ENCODE peak calls at places on chromosomes 4 and X, in seven cellular contexts. J, U, F, R, D, G and Q are unnamed samples.

GRCh38 chr4:118955515-118955914 is 66.9 kb downstream of the SYNPO2 start:
- DNase-seq in F (no peak), D (no peak), G (no peak), R (no peak), J (no peak), U (no peak), Q (no peak)

GRCh38 chr4:92265066-92265465 is 38.7 kb upstream of the GRID2 start:
- DNase-seq in R (no peak), U (no peak), J (peak; percentile 11), F (no peak), G (no peak), D (no peak), Q (no peak)

GRCh38 chr4:125283702-125284279 is 31.0 kb upstream of the FAT4 start:
- DNase-seq in U (peak; percentile 27), R (no peak), F (peak; percentile 51), J (peak; percentile 42), G (peak; percentile 45), D (no peak), Q (no peak)

GRCh38 chr4:76570141-76570989 is 135.3 kb downstream of the SHROOM3 start:
- DNase-seq in J (peak; percentile 77), G (peak; percentile 55), D (no peak), R (no peak), U (peak; percentile 57), F (peak; percentile 89), Q (no peak)

GRCh38 chr4:124183926-124184325 is 528.6 kb downstream of the ANKRD50 start:
- DNase-seq in F (peak; percentile 41), D (no peak), J (no peak), G (no peak), R (no peak), U (no peak), Q (no peak)

GRCh38 chrX:123731258-123731986 is 1.4 kb downstream of the THOC2 start:
- DNase-seq in D (no peak), R (no peak), U (peak; percentile 33), F (peak; percentile 15), J (peak; percentile 42), G (no peak), Q (no peak)

GRCh38 chr4:153747406-153747805 is 12.4 kb downstream of the RNF175 start:
- DNase-seq in J (no peak), U (no peak), R (no peak), G (no peak), F (no peak), D (no peak), Q (no peak)

GRCh38 chr4:15001825-15002658 is at the start of gene CPEB2:
- DNase-seq in U (peak; percentile 94), D (peak; percentile 93), J (peak; percentile 97), R (peak; percentile 85), G (peak; percentile 94), F (peak; percentile 97), Q (peak; percentile 92)

GRCh38 chrX:63686878-63687714 is 97.9 kb downstream of the ARHGEF9 start:
- DNase-seq in R (peak; percentile 43), U (peak; percentile 66), J (peak; percentile 57), D (peak; percentile 21), G (peak; percentile 71), F (peak; percentile 45), Q (peak; percentile 26)

GRCh38 chr4:101954975-101955678 is 164.6 kb downstream of the BANK1 start:
- DNase-seq in D (no peak), F (no peak), R (no peak), J (no peak), G (no peak), U (no peak), Q (no peak)

GRCh38 chr4:17636341-17636695 is 21.9 kb downstream of the MED28 start:
- DNase-seq in G (no peak), R (no peak), J (no peak), D (no peak), U (no peak), F (no peak), Q (no peak)

GRCh38 chr4:84254537-84254936 is 244.6 kb downstream of the NKX6-1 start:
- DNase-seq in J (no peak), U (no peak), D (no peak), G (no peak), R (no peak), F (no peak), Q (no peak)

GRCh38 chr4:10183462-10183861 is 66.9 kb upstream of the WDR1 start:
- DNase-seq in J (no peak), U (no peak), D (no peak), G (no peak), R (no peak), F (no peak), Q (no peak)

GRCh38 chr4:21882050-21882839 is 66.3 kb downstream of the KCNIP4 start:
- DNase-seq in R (no peak), F (peak; percentile 48), D (no peak), U (no peak), G (no peak), J (peak; percentile 22), Q (no peak)

GRCh38 chr4:128322986-128323385 is 35.4 kb upstream of the PGRMC2 start:
- DNase-seq in J (peak; percentile 53), R (no peak), U (peak; percentile 96), G (peak; percentile 94), D (no peak), F (peak; percentile 89), Q (no peak)

GRCh38 chrX:72498782-72499181 is 73.9 kb downstream of the HDAC8 start:
- DNase-seq in D (no peak), J (no peak), F (no peak), G (no peak), R (no peak), U (peak; percentile 76), Q (no peak)

GRCh38 chr4:52588771-52589591 is 70.1 kb downstream of the USP46 start:
- DNase-seq in J (peak; percentile 100), R (no peak), F (peak; percentile 97), G (no peak), D (no peak), U (peak; percentile 62), Q (no peak)

GRCh38 chrX:72307646-72308051 is 1.9 kb upstream of the CITED1 start:
- DNase-seq in G (no peak), J (no peak), R (no peak), F (no peak), D (no peak), U (peak; percentile 2), Q (no peak)

GRCh38 chrX:117636826-117637225 is 479.8 kb downstream of the KLHL13 start:
- DNase-seq in D (no peak), G (no peak), R (no peak), F (no peak), U (no peak), J (no peak), Q (no peak)

GRCh38 chr4:23946307-23946706 is 56.5 kb upstream of the PPARGC1A start:
- DNase-seq in J (no peak), U (no peak), R (no peak), F (no peak), D (no peak), G (no peak), Q (no peak)

GRCh38 chr4:140856692-140857091 is 100.5 kb upstream of the TBC1D9 start:
- DNase-seq in R (no peak), G (no peak), D (no peak), J (peak; percentile 36), F (peak; percentile 22), U (peak; percentile 92), Q (peak; percentile 60)

GRCh38 chr4:54228563-54229501 is at the start of gene PDGFRA:
- DNase-seq in G (no peak), F (peak; percentile 94), D (peak; percentile 23), R (peak; percentile 52), J (peak; percentile 96), U (peak; percentile 47), Q (peak; percentile 33)

GRCh38 chr4:10200869-10201268 is 84.3 kb upstream of the WDR1 start:
- DNase-seq in J (no peak), G (no peak), R (no peak), U (no peak), D (no peak), F (no peak), Q (no peak)

GRCh38 chr4:135344492-135344891 is 1142.9 kb upstream of the PABPC4L start:
- DNase-seq in J (no peak), R (no peak), D (no peak), F (no peak), U (no peak), G (no peak), Q (no peak)
- H3K23ac ChIP-seq in J (no peak overlapping the region), R (no peak overlapping the region), D (no peak overlapping the region), F (no peak overlapping the region), U (no peak overlapping the region), G (no peak overlapping the region), Q (no peak overlapping the region)

GRCh38 chrX:10011991-10012390 is 44.8 kb downstream of the CLDN34 start:
- DNase-seq in U (no peak), D (no peak), G (no peak), F (no peak), J (peak; percentile 37), R (no peak), Q (peak; percentile 44)
- H3K23ac ChIP-seq in U (no peak overlapping the region), D (no peak overlapping the region), G (no peak overlapping the region), F (no peak overlapping the region), J (no peak overlapping the region), R (no peak overlapping the region), Q (no peak overlapping the region)

GRCh38 chr4:1381181-1381621 is 25.0 kb downstream of the NKX1-1 start:
- DNase-seq in R (no peak), J (no peak), G (no peak), F (no peak), U (no peak), D (no peak), Q (no peak)
- H3K23ac ChIP-seq in R (no peak overlapping the region), J (no peak overlapping the region), G (no peak overlapping the region), F (no peak overlapping the region), U (no peak overlapping the region), D (no peak overlapping the region), Q (no peak overlapping the region)

GRCh38 chr4:73538162-73538561 is 56.6 kb downstream of the AFM start:
- DNase-seq in G (no peak), F (no peak), U (no peak), R (no peak), D (no peak), J (no peak), Q (no peak)
- H3K23ac ChIP-seq in G (no peak overlapping the region), F (no peak overlapping the region), U (no peak overlapping the region), R (no peak overlapping the region), D (no peak overlapping the region), J (no peak overlapping the region), Q (no peak overlapping the region)

GRCh38 chr4:40140206-40140605 is 56.6 kb upstream of the RHOH start:
- DNase-seq in G (no peak), U (no peak), R (no peak), D (no peak), J (peak; percentile 10), F (no peak), Q (no peak)

GRCh38 chr4:40149960-40150385 is 46.9 kb upstream of the RHOH start:
- DNase-seq in D (peak; percentile 18), R (peak; percentile 69), U (peak; percentile 86), F (peak; percentile 67), G (peak; percentile 95), J (peak; percentile 69), Q (peak; percentile 61)

GRCh38 chr4:40143926-40144508 is 52.8 kb upstream of the RHOH start:
- DNase-seq in U (no peak), J (no peak), D (no peak), R (no peak), G (peak; percentile 81), F (no peak), Q (no peak)
- H3K23ac ChIP-seq in U (no peak overlapping the region), J (no peak overlapping the region), D (no peak overlapping the region), R (no peak overlapping the region), G (no peak overlapping the region), F (no peak overlapping the region), Q (no peak overlapping the region)